ENCODE peak calls at places on chromosomes 13 and 19, in five cellular contexts. D is hepatocyte, K is GM23248, Q is keratinocyte, N is endothelial cell of umbilical vein. I is an unnamed sample.

GRCh38 chr19:15303105-15303780 is 29.1 kb downstream of the BRD4 start:
- DNase-seq in D (no peak), K (peak), Q (no peak), N (no peak), I (no peak)

GRCh38 chr13:96089749-96090239 is at the start of gene HS6ST3:
- DNase-seq in D (no peak), K (peak), Q (no peak), N (peak), I (peak)

GRCh38 chr19:48842744-48843162 is 6.5 kb upstream of the HSD17B14 start:
- DNase-seq in D (peak), K (peak), Q (no peak), N (peak), I (peak)

GRCh38 chr19:30666301-30666803 is 294.2 kb downstream of the ZNF536 start:
- DNase-seq in D (peak), K (peak), Q (no peak), N (peak), I (peak)

GRCh38 chr19:6806488-6806887 is 34.0 kb downstream of the VAV1 start:
- DNase-seq in D (no peak), K (no peak), Q (no peak), N (no peak), I (peak)

GRCh38 chr19:17266589-17266974 is 661 bp upstream of the BABAM1 start:
- DNase-seq in D (no peak), K (no peak), Q (no peak), N (no peak), I (no peak)

GRCh38 chr13:22926176-22927007 is 254.4 kb upstream of the SGCG start:
- DNase-seq in D (peak), K (peak), Q (no peak), N (no peak), I (no peak)

GRCh38 chr13:106484755-106485193 is 50.7 kb downstream of the EFNB2 start:
- DNase-seq in D (no peak), K (no peak), Q (no peak), N (no peak), I (no peak)

GRCh38 chr13:73168993-73169401 is 110.2 kb downstream of the KLF5 start:
- DNase-seq in D (no peak), K (peak), Q (peak), N (no peak), I (no peak)

GRCh38 chr19:11539495-11540365 is 1.1 kb downstream of the CNN1 start:
- DNase-seq in D (peak), K (peak), Q (no peak), N (no peak), I (no peak)

GRCh38 chr13:77749481-77749880 is 52.0 kb downstream of the SLAIN1 start:
- DNase-seq in D (no peak), K (peak), Q (no peak), N (peak), I (no peak)

GRCh38 chr19:6248856-6249255 is 30.9 kb downstream of the MLLT1 start:
- DNase-seq in D (no peak), K (no peak), Q (no peak), N (no peak), I (no peak)

GRCh38 chr19:50258918-50259372 is 55.5 kb downstream of the MYH14 start:
- DNase-seq in D (peak), K (peak), Q (no peak), N (no peak), I (peak)

GRCh38 chr19:53504903-53505302 is 33.0 kb upstream of the ZNF331 start:
- DNase-seq in D (peak), K (no peak), Q (no peak), N (no peak), I (no peak)

GRCh38 chr19:52343548-52343947 is 7.5 kb downstream of the ZNF610 start:
- DNase-seq in D (peak), K (peak), Q (no peak), N (peak), I (peak)

GRCh38 chr13:75473472-75473871 is 8.5 kb downstream of the TBC1D4 start:
- DNase-seq in D (no peak), K (no peak), Q (no peak), N (no peak), I (no peak)

GRCh38 chr13:114112231-114112825 is 20.1 kb downstream of the RASA3 start:
- DNase-seq in D (no peak), K (no peak), Q (no peak), N (no peak), I (no peak)

GRCh38 chr19:3656747-3657394 is 30.3 kb upstream of the CACTIN start:
- DNase-seq in D (no peak), K (no peak), Q (no peak), N (no peak), I (no peak)

GRCh38 chr19:18278521-18279265 is 2.7 kb downstream of the JUND start:
- DNase-seq in D (no peak), K (peak), Q (no peak), N (peak), I (peak)

GRCh38 chr13:101202590-101202989 is 213.7 kb downstream of the NALCN start:
- DNase-seq in D (no peak), K (no peak), Q (no peak), N (no peak), I (peak)

GRCh38 chr19:55112246-55112780 is 5.1 kb downstream of the PPP1R12C start:
- DNase-seq in D (peak), K (no peak), Q (no peak), N (no peak), I (no peak)

GRCh38 chr13:44627441-44627840 is 51.3 kb upstream of the TSC22D1 start:
- DNase-seq in D (no peak), K (peak), Q (no peak), N (no peak), I (no peak)

GRCh38 chr19:27890696-27891095 is 1322.3 kb downstream of the UQCRFS1 start:
- DNase-seq in D (no peak), K (no peak), Q (no peak), N (no peak), I (no peak)

GRCh38 chr19:34282611-34283519 is 28.5 kb downstream of the GARRE1 start:
- DNase-seq in D (no peak), K (no peak), Q (no peak), N (peak), I (peak)

GRCh38 chr19:53086949-53087348 is 16.3 kb downstream of the ZNF160 start:
- DNase-seq in D (no peak), K (no peak), Q (no peak), N (peak), I (no peak)

GRCh38 chr19:11422163-11423068 is 3.3 kb upstream of the RGL3 start:
- DNase-seq in D (peak), K (peak), Q (peak), N (peak), I (peak)

GRCh38 chr19:23943411-23943810 is 28.7 kb downstream of the ZNF726 start:
- DNase-seq in D (no peak), K (no peak), Q (no peak), N (no peak), I (no peak)

GRCh38 chr13:36382030-36382429 is 35.8 kb upstream of the SPART start:
- DNase-seq in D (no peak), K (no peak), Q (no peak), N (no peak), I (no peak)

GRCh38 chr19:55118401-55118991 is 1.1 kb upstream of the PPP1R12C start:
- DNase-seq in D (peak), K (peak), Q (no peak), N (no peak), I (no peak)

GRCh38 chr13:95256086-95256485 is 45.2 kb downstream of the ABCC4 start:
- DNase-seq in D (no peak), K (peak), Q (peak), N (peak), I (no peak)

GRCh38 chr19:6970021-6970420 is 51.2 kb downstream of the MBD3L2B start:
- DNase-seq in D (no peak), K (no peak), Q (no peak), N (no peak), I (no peak)

GRCh38 chr19:38032151-38032550 is 125.1 kb downstream of the SIPA1L3 start:
- DNase-seq in D (no peak), K (peak), Q (no peak), N (no peak), I (no peak)

GRCh38 chr13:76229281-76229680 is 593.2 kb downstream of the LMO7 start:
- DNase-seq in D (no peak), K (no peak), Q (no peak), N (no peak), I (no peak)

GRCh38 chr19:31882709-31883108 is 462.7 kb upstream of the ZNF507 start:
- DNase-seq in D (no peak), K (no peak), Q (no peak), N (no peak), I (peak)

GRCh38 chr19:51595776-51596175 is 24.7 kb downstream of the ZNF175 start:
- DNase-seq in D (no peak), K (no peak), Q (no peak), N (no peak), I (no peak)

GRCh38 chr19:10543420-10544241 is at the start of gene ATG4D:
- DNase-seq in D (peak), K (peak), Q (no peak), N (peak), I (peak)

GRCh38 chr13:97953376-97953970 is at the start of gene IPO5:
- DNase-seq in D (no peak), K (peak), Q (no peak), N (no peak), I (no peak)

GRCh38 chr19:10625003-10625761 is at the start of gene SLC44A2:
- DNase-seq in D (peak), K (peak), Q (no peak), N (peak), I (no peak)

GRCh38 chr19:58417071-58417470 is 8.6 kb downstream of the ZNF584 start:
- DNase-seq in D (no peak), K (no peak), Q (no peak), N (no peak), I (no peak)

GRCh38 chr19:58416631-58417030 is 8.2 kb downstream of the ZNF584 start:
- DNase-seq in D (no peak), K (no peak), Q (no peak), N (no peak), I (no peak)
- H3K4me3 ChIP-seq in D (no peak), K (no peak), Q (no peak), N (no peak), I (no peak)

DNA sequence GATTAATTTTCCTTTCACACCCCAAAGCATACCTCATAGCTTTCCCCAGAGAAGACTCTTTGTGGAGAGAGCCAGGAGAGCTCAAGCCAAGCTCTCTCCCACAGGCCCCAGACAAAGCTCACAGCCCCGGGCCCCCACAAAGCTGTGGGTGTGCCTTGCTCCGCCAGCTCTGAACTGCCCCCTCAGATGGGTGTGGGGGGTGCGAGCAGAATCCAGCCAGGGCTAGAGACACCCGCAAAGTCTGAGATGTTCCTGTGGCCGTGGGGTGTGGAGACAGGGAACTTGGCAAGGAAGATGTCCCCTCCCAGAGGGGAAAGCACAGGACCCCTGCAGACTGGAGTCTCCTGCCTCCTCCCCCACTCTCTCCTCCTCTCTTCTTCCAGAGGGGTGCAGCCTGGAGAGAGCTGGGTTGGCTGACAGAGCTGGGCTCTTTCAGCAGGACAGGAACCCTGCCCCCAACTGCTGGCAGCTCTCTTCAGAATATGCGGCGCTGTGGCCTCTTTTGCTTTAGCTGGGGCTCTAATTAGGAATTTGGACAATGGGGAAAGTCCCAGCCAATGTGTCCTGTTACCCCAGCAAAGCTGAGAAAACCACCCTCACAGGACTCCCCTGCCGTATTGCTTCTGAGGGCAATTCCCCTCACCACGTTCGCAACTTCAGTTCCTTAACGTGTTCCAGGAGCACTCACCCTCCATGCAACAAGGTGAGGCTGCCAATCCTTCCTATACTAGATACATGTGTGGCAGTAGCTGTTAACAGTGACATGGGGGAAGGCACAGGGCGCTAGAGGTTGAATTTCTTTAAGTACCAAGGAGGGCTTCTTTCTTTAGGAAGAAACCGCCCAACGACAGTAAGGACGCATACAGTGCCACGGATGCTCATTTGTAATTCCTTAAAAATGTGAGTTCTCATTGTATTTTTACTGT is 170.0 kb downstream of the COL4A1 start:
- DNase-seq in D (no peak), K (no peak), Q (no peak), N (no peak), I (no peak)
- H3K4me2 ChIP-seq in D (peak), K (no peak), Q (peak), N (no peak), I (peak)

GRCh38 chr19:42197375-42197817 is 20.1 kb downstream of the DEDD2 start:
- DNase-seq in D (peak), K (no peak), Q (no peak), N (no peak), I (no peak)
- H3K4me3 ChIP-seq in D (no peak), K (no peak), Q (no peak), N (no peak), I (no peak)

GRCh38 chr19:2561221-2561620 is 85.3 kb downstream of the GADD45B start:
- DNase-seq in D (no peak), K (no peak), Q (no peak), N (no peak), I (no peak)
- H3K4me2 ChIP-seq in D (no peak), K (no peak), Q (no peak), N (no peak), I (no peak)

DNA sequence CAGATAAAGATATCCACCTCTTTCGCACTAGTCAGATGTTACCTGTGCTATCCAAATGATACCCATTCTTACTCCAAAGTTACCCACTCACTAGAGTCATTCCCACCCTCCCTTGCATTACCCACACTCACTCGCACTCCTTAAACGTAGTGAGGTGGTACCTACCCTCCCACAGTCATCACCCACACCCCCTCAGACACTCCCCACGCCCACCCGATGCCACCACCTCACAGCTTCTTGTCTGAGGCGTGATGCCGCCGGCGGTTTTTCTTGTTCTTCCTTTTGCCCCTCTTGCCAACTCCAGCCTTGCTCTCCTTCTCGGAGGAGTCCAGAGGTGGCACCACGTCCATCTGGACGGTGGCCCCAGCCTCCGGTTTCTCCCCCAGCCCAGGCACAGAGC is 1.2 kb downstream of the PNMA8C start:
- DNase-seq in D (no peak), K (no peak), Q (no peak), N (no peak), I (no peak)
- H3K4me3 ChIP-seq in D (no peak), K (no peak), Q (no peak), N (no peak), I (no peak)